ENCODE peak calls at places on chromosomes 2 and 18, in ten cellular contexts. One of them, this sample, is unnamed.
A peak's percentile ranks its signal among the peaks of the same experiment; 100 is the strongest.

GRCh38 chr2:151043484-151043883 is 218.2 kb downstream of the RBM43 start:
- DNase-seq in HL-60: no peak
- DNase-seq in fibroblast of mammary gland: peak; percentile 86
- DNase-seq in GM13976: no peak
- DNase-seq in heart right ventricle: no peak
- DNase-seq in upper lobe of right lung: no peak
- DNase-seq in fibroblast of lung: peak; percentile 71
- DNase-seq in GM23338: peak; percentile 11
- DNase-seq in WTC11: no peak
- DNase-seq in AG04449: no peak
- DNase-seq in this sample: no peak

GRCh38 chr2:135951071-135951583 is 34.3 kb downstream of the DARS1 start:
- DNase-seq in HL-60: no peak
- DNase-seq in fibroblast of mammary gland: no peak
- DNase-seq in GM13976: no peak
- DNase-seq in heart right ventricle: no peak
- DNase-seq in upper lobe of right lung: no peak
- DNase-seq in fibroblast of lung: no peak
- DNase-seq in GM23338: no peak
- DNase-seq in WTC11: no peak
- DNase-seq in AG04449: no peak
- DNase-seq in this sample: no peak

GRCh38 chr2:111202266-111203040 is 81.7 kb downstream of the BCL2L11 start:
- DNase-seq in HL-60: no peak
- DNase-seq in fibroblast of mammary gland: peak; percentile 41
- DNase-seq in GM13976: no peak
- DNase-seq in heart right ventricle: no peak
- DNase-seq in upper lobe of right lung: no peak
- DNase-seq in fibroblast of lung: peak; percentile 59
- DNase-seq in GM23338: no peak
- DNase-seq in WTC11: no peak
- DNase-seq in AG04449: no peak
- DNase-seq in this sample: no peak

GRCh38 chr18:45149712-45150111 is 465.6 kb upstream of the SLC14A2 start:
- DNase-seq in HL-60: no peak
- DNase-seq in fibroblast of mammary gland: no peak
- DNase-seq in GM13976: no peak
- DNase-seq in heart right ventricle: no peak
- DNase-seq in upper lobe of right lung: no peak
- DNase-seq in fibroblast of lung: no peak
- DNase-seq in GM23338: no peak
- DNase-seq in WTC11: no peak
- DNase-seq in AG04449: no peak
- DNase-seq in this sample: no peak

GRCh38 chr2:9296559-9296958 is 89.9 kb downstream of the ASAP2 start:
- DNase-seq in HL-60: no peak
- DNase-seq in fibroblast of mammary gland: no peak
- DNase-seq in GM13976: no peak
- DNase-seq in heart right ventricle: no peak
- DNase-seq in upper lobe of right lung: no peak
- DNase-seq in fibroblast of lung: no peak
- DNase-seq in GM23338: no peak
- DNase-seq in WTC11: no peak
- DNase-seq in AG04449: no peak
- DNase-seq in this sample: no peak

GRCh38 chr2:96305979-96306308 is 598 bp upstream of the SNRNP200 start:
- DNase-seq in HL-60: no peak
- DNase-seq in fibroblast of mammary gland: no peak
- DNase-seq in GM13976: no peak
- DNase-seq in heart right ventricle: no peak
- DNase-seq in upper lobe of right lung: no peak
- DNase-seq in fibroblast of lung: no peak
- DNase-seq in GM23338: peak; percentile 4
- DNase-seq in WTC11: no peak
- DNase-seq in AG04449: no peak
- DNase-seq in this sample: no peak

GRCh38 chr2:140063356-140063755 is 1283.2 kb upstream of the NXPH2 start:
- DNase-seq in HL-60: no peak
- DNase-seq in fibroblast of mammary gland: no peak
- DNase-seq in GM13976: no peak
- DNase-seq in heart right ventricle: no peak
- DNase-seq in upper lobe of right lung: no peak
- DNase-seq in fibroblast of lung: peak; percentile 69
- DNase-seq in GM23338: no peak
- DNase-seq in WTC11: no peak
- DNase-seq in AG04449: no peak
- DNase-seq in this sample: no peak

GRCh38 chr2:156331572-156332451 is 709 bp downstream of the NR4A2 start:
- DNase-seq in HL-60: peak; percentile 76
- DNase-seq in fibroblast of mammary gland: peak; percentile 82
- DNase-seq in GM13976: peak; percentile 35
- DNase-seq in heart right ventricle: peak; percentile 53
- DNase-seq in upper lobe of right lung: peak; percentile 88
- DNase-seq in fibroblast of lung: peak; percentile 87
- DNase-seq in GM23338: peak; percentile 77
- DNase-seq in WTC11: no peak
- DNase-seq in AG04449: no peak
- DNase-seq in this sample: peak; percentile 94

GRCh38 chr2:20185176-20186022 is 39.5 kb downstream of the SDC1 start:
- DNase-seq in HL-60: peak; percentile 75
- DNase-seq in fibroblast of mammary gland: no peak
- DNase-seq in GM13976: no peak
- DNase-seq in heart right ventricle: no peak
- DNase-seq in upper lobe of right lung: peak; percentile 80
- DNase-seq in fibroblast of lung: peak; percentile 48
- DNase-seq in GM23338: no peak
- DNase-seq in WTC11: no peak
- DNase-seq in AG04449: no peak
- DNase-seq in this sample: no peak

GRCh38 chr2:157757500-157757899 is 118.6 kb downstream of the ACVR1 start:
- DNase-seq in HL-60: no peak
- DNase-seq in fibroblast of mammary gland: no peak
- DNase-seq in GM13976: no peak
- DNase-seq in heart right ventricle: no peak
- DNase-seq in upper lobe of right lung: no peak
- DNase-seq in fibroblast of lung: no peak
- DNase-seq in GM23338: no peak
- DNase-seq in WTC11: no peak
- DNase-seq in AG04449: no peak
- DNase-seq in this sample: no peak

GRCh38 chr2:10350666-10351215 is 48.0 kb downstream of the HPCAL1 start:
- DNase-seq in HL-60: no peak
- DNase-seq in fibroblast of mammary gland: no peak
- DNase-seq in GM13976: no peak
- DNase-seq in heart right ventricle: no peak
- DNase-seq in upper lobe of right lung: no peak
- DNase-seq in fibroblast of lung: no peak
- DNase-seq in GM23338: no peak
- DNase-seq in WTC11: no peak
- DNase-seq in AG04449: no peak
- DNase-seq in this sample: no peak

GRCh38 chr2:25294573-25295462 is 46.9 kb downstream of the DNMT3A start:
- DNase-seq in HL-60: peak; percentile 68
- DNase-seq in fibroblast of mammary gland: peak; percentile 35
- DNase-seq in GM13976: peak; percentile 89
- DNase-seq in heart right ventricle: peak; percentile 85
- DNase-seq in upper lobe of right lung: peak; percentile 89
- DNase-seq in fibroblast of lung: peak; percentile 37
- DNase-seq in GM23338: no peak
- DNase-seq in WTC11: no peak
- DNase-seq in AG04449: no peak
- DNase-seq in this sample: no peak

GRCh38 chr2:43845181-43845580 is 6.4 kb downstream of the ABCG8 start:
- DNase-seq in HL-60: no peak
- DNase-seq in fibroblast of mammary gland: no peak
- DNase-seq in GM13976: no peak
- DNase-seq in heart right ventricle: no peak
- DNase-seq in upper lobe of right lung: no peak
- DNase-seq in fibroblast of lung: no peak
- DNase-seq in GM23338: no peak
- DNase-seq in WTC11: no peak
- DNase-seq in AG04449: no peak
- DNase-seq in this sample: no peak

GRCh38 chr2:43840961-43841360 is 2.2 kb downstream of the ABCG8 start:
- DNase-seq in HL-60: no peak
- DNase-seq in fibroblast of mammary gland: no peak
- DNase-seq in GM13976: peak; percentile 2
- DNase-seq in heart right ventricle: no peak
- DNase-seq in upper lobe of right lung: no peak
- DNase-seq in fibroblast of lung: no peak
- DNase-seq in GM23338: no peak
- DNase-seq in WTC11: no peak
- DNase-seq in AG04449: no peak
- DNase-seq in this sample: no peak

GRCh38 chr2:43842866-43843226 is 4.1 kb downstream of the ABCG8 start:
- DNase-seq in HL-60: no peak
- DNase-seq in fibroblast of mammary gland: no peak
- DNase-seq in GM13976: peak; percentile 1
- DNase-seq in heart right ventricle: no peak
- DNase-seq in upper lobe of right lung: no peak
- DNase-seq in fibroblast of lung: no peak
- DNase-seq in GM23338: no peak
- DNase-seq in WTC11: no peak
- DNase-seq in AG04449: no peak
- DNase-seq in this sample: no peak

GRCh38 chr2:43839776-43840564 is 1.2 kb downstream of the ABCG8 start:
- DNase-seq in HL-60: no peak
- DNase-seq in fibroblast of mammary gland: no peak
- DNase-seq in GM13976: peak; percentile 8
- DNase-seq in heart right ventricle: no peak
- DNase-seq in upper lobe of right lung: no peak
- DNase-seq in fibroblast of lung: no peak
- DNase-seq in GM23338: no peak
- DNase-seq in WTC11: no peak
- DNase-seq in AG04449: no peak
- DNase-seq in this sample: no peak

GRCh38 chr2:43841949-43842865 is 3.4 kb downstream of the ABCG8 start:
- DNase-seq in HL-60: no peak
- DNase-seq in fibroblast of mammary gland: no peak
- DNase-seq in GM13976: peak; percentile 1
- DNase-seq in heart right ventricle: no peak
- DNase-seq in upper lobe of right lung: no peak
- DNase-seq in fibroblast of lung: no peak
- DNase-seq in GM23338: no peak
- DNase-seq in WTC11: no peak
- DNase-seq in AG04449: no peak
- DNase-seq in this sample: no peak
- TF ChIP-seq CTCF in HL-60: no peak
- TF ChIP-seq CTCF in fibroblast of mammary gland: no peak
- TF ChIP-seq CTCF in GM13976: no peak
- TF ChIP-seq CTCF in heart right ventricle: no peak
- TF ChIP-seq CTCF in upper lobe of right lung: no peak
- TF ChIP-seq CTCF in fibroblast of lung: no peak
- TF ChIP-seq CTCF in GM23338: no peak
- TF ChIP-seq CTCF in WTC11: no peak
- TF ChIP-seq CTCF in AG04449: no peak
- TF ChIP-seq CTCF in this sample: no peak

DNA sequence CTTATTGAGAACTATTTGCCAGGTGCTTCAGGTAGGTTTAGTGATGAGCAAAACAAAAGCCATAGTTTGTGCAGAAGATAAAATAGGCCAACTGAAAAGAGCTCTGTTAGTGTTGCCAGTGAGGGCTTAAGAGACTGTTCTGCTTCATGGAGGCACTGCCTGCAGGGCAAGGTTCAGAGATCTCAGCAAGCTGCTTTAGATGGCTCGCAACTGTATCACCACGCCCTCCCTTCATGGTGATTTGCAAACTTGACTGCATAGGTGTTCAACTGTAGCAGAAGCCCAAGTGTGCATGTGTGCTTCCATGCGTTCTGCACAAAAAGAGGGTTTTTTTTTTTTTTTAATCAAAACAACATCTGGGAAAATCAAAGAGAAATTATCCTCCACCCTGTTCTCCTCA is 84.5 kb downstream of the RAPH1 start:
- DNase-seq in HL-60: no peak
- DNase-seq in fibroblast of mammary gland: no peak
- DNase-seq in GM13976: no peak
- DNase-seq in heart right ventricle: no peak
- DNase-seq in upper lobe of right lung: no peak
- DNase-seq in fibroblast of lung: no peak
- DNase-seq in GM23338: no peak
- DNase-seq in WTC11: no peak
- DNase-seq in AG04449: no peak
- DNase-seq in this sample: no peak
- TF ChIP-seq CTCF in HL-60: no peak
- TF ChIP-seq CTCF in fibroblast of mammary gland: no peak
- TF ChIP-seq CTCF in GM13976: no peak
- TF ChIP-seq CTCF in heart right ventricle: no peak
- TF ChIP-seq CTCF in upper lobe of right lung: no peak
- TF ChIP-seq CTCF in fibroblast of lung: no peak
- TF ChIP-seq CTCF in GM23338: no peak
- TF ChIP-seq CTCF in WTC11: no peak
- TF ChIP-seq CTCF in AG04449: no peak
- TF ChIP-seq CTCF in this sample: no peak

DNA sequence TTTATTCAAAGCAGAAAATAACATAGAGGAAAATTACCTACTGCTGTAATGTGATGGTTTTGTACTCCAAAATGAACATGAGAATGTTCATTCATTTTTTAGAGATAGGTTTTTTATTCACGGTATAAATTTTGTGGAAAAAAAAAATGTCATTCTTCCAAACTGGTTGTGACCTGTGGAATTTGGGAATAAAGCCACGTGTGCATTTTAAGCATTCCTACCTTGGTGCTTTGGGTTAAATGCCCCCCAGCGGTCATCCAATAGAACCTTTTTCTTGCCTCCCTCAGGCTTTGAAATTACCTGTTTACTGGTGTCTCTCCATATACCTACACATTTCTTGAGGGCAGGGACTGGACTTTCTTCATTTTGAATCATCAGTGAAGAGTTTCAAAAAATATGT is 740.7 kb downstream of the DPP10 start:
- DNase-seq in HL-60: no peak
- DNase-seq in fibroblast of mammary gland: no peak
- DNase-seq in GM13976: no peak
- DNase-seq in heart right ventricle: no peak
- DNase-seq in upper lobe of right lung: no peak
- DNase-seq in fibroblast of lung: no peak
- DNase-seq in GM23338: peak; percentile 85
- DNase-seq in WTC11: peak; percentile 13
- DNase-seq in AG04449: no peak
- DNase-seq in this sample: no peak
- TF ChIP-seq CTCF in HL-60: no peak
- TF ChIP-seq CTCF in fibroblast of mammary gland: no peak
- TF ChIP-seq CTCF in GM13976: no peak
- TF ChIP-seq CTCF in heart right ventricle: no peak
- TF ChIP-seq CTCF in upper lobe of right lung: no peak
- TF ChIP-seq CTCF in fibroblast of lung: no peak
- TF ChIP-seq CTCF in GM23338: peak; percentile 71
- TF ChIP-seq CTCF in WTC11: peak; percentile 13
- TF ChIP-seq CTCF in AG04449: no peak
- TF ChIP-seq CTCF in this sample: no peak

DNA sequence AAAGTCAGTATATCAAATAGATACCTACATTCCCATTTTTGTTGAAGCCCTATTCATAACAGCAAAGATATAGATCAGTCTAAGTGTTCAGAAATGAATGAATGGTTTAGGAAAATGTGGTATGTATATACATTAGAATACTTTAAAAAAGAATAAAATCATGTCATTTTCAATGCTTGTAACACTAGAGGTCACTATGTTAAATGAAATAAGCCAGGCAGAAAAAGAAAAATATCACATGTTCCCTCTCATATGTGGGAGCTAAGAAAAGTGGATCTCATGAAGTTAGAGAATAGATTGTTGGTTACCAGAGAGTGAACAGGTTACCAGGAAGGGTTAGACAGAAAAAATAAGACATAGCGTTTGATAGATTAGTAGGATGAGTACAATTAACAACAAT is 1111.0 kb upstream of the SLC39A10 start:
- DNase-seq in HL-60: no peak
- DNase-seq in fibroblast of mammary gland: peak; percentile 9
- DNase-seq in GM13976: no peak
- DNase-seq in heart right ventricle: no peak
- DNase-seq in upper lobe of right lung: no peak
- DNase-seq in fibroblast of lung: peak; percentile 7
- DNase-seq in GM23338: peak; percentile 19
- DNase-seq in WTC11: no peak
- DNase-seq in AG04449: no peak
- DNase-seq in this sample: no peak
- TF ChIP-seq CTCF in HL-60: no peak
- TF ChIP-seq CTCF in fibroblast of mammary gland: peak; percentile 8
- TF ChIP-seq CTCF in GM13976: no peak
- TF ChIP-seq CTCF in heart right ventricle: no peak
- TF ChIP-seq CTCF in upper lobe of right lung: peak; percentile 26
- TF ChIP-seq CTCF in fibroblast of lung: no peak
- TF ChIP-seq CTCF in GM23338: peak; percentile 51
- TF ChIP-seq CTCF in WTC11: no peak
- TF ChIP-seq CTCF in AG04449: no peak
- TF ChIP-seq CTCF in this sample: no peak

This sample was measured in coronary artery.